ENCODE peak calls at places on chromosomes 11 and 22, in eight cellular contexts. K is CD4-positive, alpha-beta memory T cell; V is body of pancreas; L is testis; Y is skeletal muscle cell; S is lower leg skin; J is astrocyte of the spinal cord; Z is lower lobe of right lung. O is an unnamed sample.

GRCh38 chr11:119094816-119095065 is 6.9 kb downstream of the DPAGT1 start:
- DNase-seq in Z (peak), V (peak), S (peak), Y (peak), L (peak), K (no peak), J (peak), O (peak)

GRCh38 chr11:9138612-9139579 is 47.5 kb upstream of the SCUBE2 start:
- DNase-seq in L (no peak), K (peak), Y (peak), Z (no peak), V (peak), S (peak), J (peak), O (no peak)

GRCh38 chr22:19080853-19081252 is 41.4 kb downstream of the DGCR2 start:
- DNase-seq in Y (no peak), Z (no peak), J (no peak), K (no peak), V (no peak), L (no peak), S (no peak), O (no peak)

GRCh38 chr22:41775976-41776375 is 24.5 kb upstream of the CCDC134 start:
- DNase-seq in S (no peak), L (no peak), J (no peak), V (no peak), K (no peak), Z (no peak), Y (no peak), O (no peak)

GRCh38 chr11:8090756-8091155 is 9.7 kb downstream of the TUB start:
- DNase-seq in V (no peak), Y (no peak), L (peak), Z (no peak), S (no peak), K (no peak), J (no peak), O (peak)

GRCh38 chr11:117486059-117486458 is 158.4 kb downstream of the CEP164 start:
- DNase-seq in S (no peak), K (no peak), Z (no peak), J (no peak), V (no peak), Y (no peak), L (peak), O (no peak)

GRCh38 chr11:129866328-129866727 is 29.1 kb downstream of the NFRKB start:
- DNase-seq in K (no peak), V (no peak), J (no peak), Y (no peak), S (no peak), Z (no peak), L (no peak), O (peak)

GRCh38 chr11:8917157-8917820 is 6.3 kb downstream of the AKIP1 start:
- DNase-seq in K (no peak), L (peak), J (peak), V (peak), S (no peak), Y (peak), Z (peak), O (peak)

GRCh38 chr22:17547995-17548755 is 15.1 kb upstream of the SLC25A18 start:
- DNase-seq in V (no peak), Z (no peak), S (no peak), L (no peak), J (no peak), Y (no peak), K (no peak), O (no peak)

GRCh38 chr11:128525411-128526243 is 61.7 kb downstream of the ETS1 start:
- DNase-seq in Z (no peak), J (peak), S (no peak), K (peak), L (no peak), Y (no peak), V (no peak), O (no peak)

GRCh38 chr11:29336727-29337212 is 680.1 kb downstream of the KCNA4 start:
- DNase-seq in K (no peak), Y (no peak), L (no peak), S (no peak), J (peak), V (no peak), Z (no peak), O (no peak)

GRCh38 chr11:72233056-72233772 is 8.6 kb downstream of the INPPL1 start:
- DNase-seq in V (no peak), S (peak), Z (no peak), J (no peak), Y (no peak), K (no peak), L (peak), O (no peak)

GRCh38 chr22:23534201-23534850 is 45.8 kb downstream of the IGLL1 start:
- DNase-seq in V (no peak), J (no peak), Y (no peak), L (peak), K (no peak), S (no peak), Z (peak), O (peak)

GRCh38 chr11:75667268-75667830 is 1.5 kb downstream of the MAP6 start:
- DNase-seq in J (no peak), K (no peak), S (no peak), V (peak), Y (no peak), Z (peak), L (peak), O (peak)

GRCh38 chr11:26522912-26523610 is 49.0 kb downstream of the MUC15 start:
- DNase-seq in V (no peak), S (no peak), J (peak), L (peak), Y (no peak), Z (no peak), K (no peak), O (no peak)

DNA sequence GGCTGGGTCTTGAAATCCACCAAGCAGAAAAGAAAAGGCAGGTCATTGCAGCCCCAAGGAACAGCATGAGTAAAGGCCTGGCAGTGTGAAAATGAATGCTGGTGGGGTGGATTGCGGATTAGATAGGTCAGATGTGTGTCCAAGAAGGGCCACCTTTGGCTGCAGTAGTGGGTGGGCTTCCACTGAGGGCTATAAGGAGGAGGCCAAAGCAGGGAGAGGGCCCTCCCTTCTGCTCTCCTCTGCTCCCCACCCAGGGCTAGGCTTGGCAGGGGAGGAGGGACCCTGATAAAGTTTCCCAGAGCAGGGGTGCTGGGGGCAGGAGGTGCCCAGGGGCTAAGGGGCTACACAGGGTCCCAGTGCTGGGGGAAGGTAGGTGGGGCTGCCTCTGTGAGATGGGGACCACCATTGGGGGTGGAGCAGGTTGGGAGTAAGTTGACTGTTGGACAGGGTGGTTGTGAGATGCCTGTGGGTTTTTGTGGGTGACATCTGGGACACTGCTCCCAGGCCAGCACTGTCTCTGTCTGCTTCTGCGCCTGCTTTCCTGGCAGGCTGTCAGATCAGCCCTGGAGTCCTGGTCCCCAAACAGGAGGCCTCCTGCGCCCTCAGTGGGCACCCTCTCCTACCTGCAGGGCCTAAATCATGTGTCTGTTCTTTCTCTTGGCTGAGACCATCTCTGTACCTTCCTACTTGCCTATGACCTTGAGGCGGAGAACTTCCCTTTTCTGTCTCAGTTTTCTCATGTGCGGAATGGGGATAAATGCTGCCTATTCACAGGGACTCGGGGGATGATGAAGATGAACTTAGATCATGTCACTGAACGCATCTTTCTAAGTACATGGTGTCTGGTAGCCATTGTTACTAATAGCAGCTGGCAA is 1.9 kb downstream of the CAPN5 start:
- DNase-seq in K (no peak), S (no peak), L (no peak), Y (no peak), V (no peak), J (no peak), Z (no peak), O (no peak)
- H3K4me3 ChIP-seq in K (no peak), S (no peak), L (no peak), Y (no peak), V (no peak), J (no peak), Z (no peak), O (no peak)

DNA sequence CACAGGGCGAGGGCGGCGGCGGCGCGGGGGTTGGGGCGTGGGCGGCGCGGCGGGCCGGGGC is at the start of gene RTN4R:
- DNase-seq in L (no peak), J (no peak), Y (no peak), Z (no peak), S (no peak), K (no peak), V (no peak), O (no peak)
- H3K4me3 ChIP-seq in L (peak), J (no peak), Y (peak), Z (peak), S (peak), K (no peak), V (no peak), O (peak)

GRCh38 chr11:87076874-87077429 is 39.2 kb downstream of the TMEM135 start:
- DNase-seq in L (no peak), Y (no peak), Z (no peak), J (no peak), V (no peak), S (no peak), K (no peak), O (no peak)

GRCh38 chr11:87083029-87083428 is 45.3 kb downstream of the TMEM135 start:
- DNase-seq in S (no peak), Z (no peak), J (no peak), Y (no peak), V (no peak), K (no peak), L (no peak), O (no peak)

GRCh38 chr11:87082590-87082989 is 44.9 kb downstream of the TMEM135 start:
- DNase-seq in V (no peak), S (no peak), K (no peak), J (no peak), Z (no peak), L (no peak), Y (no peak), O (no peak)

GRCh38 chr11:87076260-87076783 is 38.6 kb downstream of the TMEM135 start:
- DNase-seq in S (no peak), Z (no peak), K (no peak), Y (no peak), L (no peak), V (no peak), J (no peak), O (no peak)

DNA sequence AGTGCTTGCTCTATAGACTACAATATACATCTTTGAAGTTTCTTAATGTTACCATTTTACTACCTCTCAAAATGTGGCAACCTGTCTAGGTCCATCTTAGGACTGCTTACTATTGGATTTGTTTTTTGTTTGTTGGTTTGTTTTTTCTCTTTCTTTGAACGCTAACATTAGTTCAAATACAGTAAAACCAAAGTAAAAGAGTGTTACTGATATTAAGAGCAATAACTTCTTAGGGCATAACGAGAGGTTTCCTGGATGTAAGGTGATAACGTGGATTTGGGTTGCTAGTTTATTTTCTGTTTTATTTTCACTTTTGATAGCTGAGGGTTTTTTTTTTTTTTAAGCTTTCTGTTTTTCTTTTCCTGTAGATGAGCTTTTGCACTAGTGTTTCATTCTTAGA is 43.6 kb downstream of the TMEM135 start:
- DNase-seq in V (no peak), S (no peak), J (no peak), Z (no peak), Y (no peak), L (no peak), K (no peak), O (no peak)
- H3K4me3 ChIP-seq in V (no peak), S (no peak), J (no peak), Z (peak), Y (no peak), L (no peak), K (no peak), O (no peak)

GRCh38 chr11:121274332-121274991 is 18.1 kb upstream of the SC5D start:
- DNase-seq in Y (no peak), S (no peak), L (no peak), Z (no peak), J (no peak), V (no peak), K (no peak), O (no peak)
- H3K4me3 ChIP-seq in Y (no peak), S (no peak), L (no peak), Z (no peak), J (no peak), V (no peak), K (no peak), O (no peak)

DNA sequence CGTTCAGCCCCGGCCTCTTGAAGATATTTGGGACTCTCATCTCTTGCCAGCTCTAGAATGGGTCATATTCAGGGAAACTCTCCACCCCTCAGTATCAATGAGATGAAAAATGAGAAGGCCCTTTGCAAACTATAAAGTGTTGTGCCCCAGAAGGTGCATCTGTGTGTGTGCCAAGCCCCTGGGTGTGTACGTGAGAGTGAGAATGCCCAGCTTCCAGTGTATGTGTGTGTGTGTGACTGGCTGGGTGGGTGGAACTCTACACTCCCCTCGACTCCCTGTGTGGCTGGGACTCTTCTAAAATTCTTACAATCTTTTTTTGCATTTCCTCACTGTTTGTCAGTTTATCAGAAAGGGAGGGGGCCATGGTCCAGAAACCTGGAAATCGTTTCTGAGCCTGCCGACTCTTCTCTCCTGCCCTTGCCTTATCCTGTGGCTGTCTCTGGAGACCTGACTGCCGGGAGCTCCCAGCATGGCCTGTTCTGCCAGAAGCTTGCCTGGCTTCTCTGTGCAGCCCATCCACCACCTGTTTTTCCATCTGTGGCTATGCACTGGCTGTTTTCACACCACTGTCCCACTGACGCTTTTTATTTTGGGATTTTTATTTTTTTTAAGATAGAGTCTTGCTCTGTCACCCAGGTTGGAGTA is 1.2 kb downstream of the P2RY6 start:
- DNase-seq in J (no peak), V (no peak), S (no peak), Y (no peak), K (no peak), L (no peak), Z (no peak), O (no peak)
- H3K4me3 ChIP-seq in J (no peak), V (no peak), S (no peak), Y (no peak), K (no peak), L (no peak), Z (peak), O (peak)

GRCh38 chr11:12397953-12398352 is 20.6 kb downstream of the PARVA start:
- DNase-seq in L (no peak), S (no peak), J (peak), Z (no peak), K (no peak), Y (peak), V (no peak), O (no peak)
- H3K4me3 ChIP-seq in L (no peak), S (no peak), J (no peak), Z (no peak), K (no peak), Y (no peak), V (no peak), O (no peak)